ENCODE peak calls at places on chromosomes 1 and 21, in seven cellular contexts. Q, O, V, T, N, W and P are unnamed samples. For H3K4me1, the result is how much of the 10 kb centered on the place peaks cover.

GRCh38 chr1:52281518-52281917 is 84.5 kb downstream of the CC2D1B start:
- DNase-seq in T (no peak), O (no peak), N (peak), Q (no peak), V (no peak), W (no peak), P (no peak)

GRCh38 chr1:32759521-32759980 is 57.0 kb upstream of the SYNC start:
- DNase-seq in W (no peak), T (no peak), N (peak), O (peak), Q (no peak), V (no peak), P (no peak)

GRCh38 chr1:89047734-89048133 is 17.3 kb downstream of the GBP1 start:
- DNase-seq in W (no peak), T (no peak), O (no peak), Q (no peak), N (no peak), V (no peak), P (no peak)

GRCh38 chr1:117105003-117105402 is 16.5 kb downstream of the TRIM45 start:
- DNase-seq in Q (no peak), V (no peak), W (no peak), N (no peak), T (no peak), O (peak), P (no peak)

GRCh38 chr1:18949689-18950414 is 6.6 kb downstream of the IFFO2 start:
- DNase-seq in O (no peak), Q (no peak), W (no peak), N (peak), T (no peak), V (no peak), P (no peak)

GRCh38 chr1:26290416-26291261 is 10.8 kb downstream of the SH3BGRL3 start:
- DNase-seq in T (no peak), Q (peak), V (peak), O (no peak), N (no peak), W (no peak), P (peak)

GRCh38 chr21:45419162-45419561 is 14.2 kb downstream of the COL18A1 start:
- DNase-seq in O (peak), V (peak), T (no peak), Q (peak), W (no peak), N (no peak), P (no peak)

GRCh38 chr1:154348429-154349076 is 23.2 kb downstream of the ATP8B2 start:
- DNase-seq in Q (no peak), N (no peak), V (peak), O (no peak), T (no peak), W (peak), P (no peak)

GRCh38 chr21:33690874-33691273 is 48.6 kb downstream of the ITSN1 start:
- DNase-seq in W (no peak), Q (no peak), V (no peak), O (no peak), T (no peak), N (no peak), P (no peak)

GRCh38 chr21:14600569-14601308 is 54.6 kb upstream of the SAMSN1 start:
- DNase-seq in N (no peak), Q (no peak), T (no peak), V (no peak), O (no peak), W (no peak), P (no peak)

GRCh38 chr1:56216173-56216572 is 363.2 kb downstream of the PLPP3 start:
- DNase-seq in T (no peak), V (no peak), Q (no peak), O (no peak), W (no peak), N (no peak), P (no peak)

GRCh38 chr1:185593271-185593670 is 140.9 kb upstream of the HMCN1 start:
- DNase-seq in O (no peak), W (no peak), T (no peak), V (no peak), Q (no peak), N (no peak), P (no peak)

GRCh38 chr1:28354121-28354520 is 15.4 kb upstream of the PHACTR4 start:
- DNase-seq in V (no peak), T (no peak), W (no peak), Q (peak), O (no peak), N (no peak), P (no peak)

GRCh38 chr1:203028784-203029553 is 2.7 kb downstream of the PPFIA4 start:
- DNase-seq in T (no peak), O (no peak), N (no peak), Q (no peak), W (no peak), V (no peak), P (peak)

GRCh38 chr1:60149254-60149653 is 75.7 kb upstream of the C1orf87 start:
- DNase-seq in Q (no peak), N (no peak), W (no peak), V (no peak), T (no peak), O (peak), P (peak)

GRCh38 chr1:230328342-230329015 is 97.7 kb downstream of the PGBD5 start:
- DNase-seq in O (no peak), V (no peak), T (no peak), W (no peak), Q (no peak), N (no peak), P (no peak)

GRCh38 chr1:1907098-1907736 is 7.8 kb upstream of the CALML6 start:
- DNase-seq in Q (peak), W (no peak), V (peak), T (no peak), O (peak), N (no peak), P (no peak)

GRCh38 chr1:11738096-11738495 is 2.2 kb downstream of the AGTRAP start:
- DNase-seq in T (no peak), Q (peak), V (no peak), O (no peak), N (no peak), W (no peak), P (no peak)

GRCh38 chr1:8702121-8702520 is 115.3 kb downstream of the RERE start:
- DNase-seq in Q (no peak), W (no peak), T (no peak), V (peak), N (peak), O (peak), P (no peak)

GRCh38 chr1:199404191-199404590 is 623.3 kb upstream of the NR5A2 start:
- DNase-seq in N (no peak), O (no peak), Q (no peak), T (no peak), V (no peak), W (peak), P (no peak)

GRCh38 chr1:50335914-50336313 is 87.3 kb downstream of the DMRTA2 start:
- DNase-seq in N (no peak), Q (no peak), V (no peak), W (no peak), T (no peak), O (no peak), P (no peak)

GRCh38 chr1:234684854-234685253 is 74.9 kb upstream of the IRF2BP2 start:
- DNase-seq in W (no peak), N (no peak), Q (no peak), O (no peak), T (no peak), V (no peak), P (no peak)

GRCh38 chr1:235932090-235932510 is 65.4 kb upstream of the LYST start:
- DNase-seq in W (no peak), N (no peak), V (no peak), Q (peak), O (no peak), T (no peak), P (no peak)

GRCh38 chr1:21175324-21175669 is 1.4 kb downstream of the EIF4G3 start:
- DNase-seq in W (no peak), O (peak), T (no peak), V (no peak), N (no peak), Q (peak), P (peak)

GRCh38 chr1:81574365-81574764 is 226.4 kb upstream of the ADGRL2 start:
- DNase-seq in T (no peak), W (no peak), V (no peak), O (no peak), Q (no peak), N (no peak), P (no peak)

GRCh38 chr1:3017440-3018050 is 3.7 kb upstream of the ACTRT2 start:
- DNase-seq in O (peak), W (no peak), T (no peak), Q (peak), N (no peak), V (no peak), P (no peak)

GRCh38 chr1:240413732-240414131 is 198.2 kb downstream of the GREM2 start:
- DNase-seq in T (no peak), N (no peak), O (no peak), V (no peak), Q (no peak), W (no peak), P (no peak)

GRCh38 chr1:16032388-16033100 is 10.7 kb downstream of the CLCNKA start:
- DNase-seq in N (peak), T (peak), V (no peak), O (peak), Q (peak), W (peak), P (peak)

GRCh38 chr1:59487335-59488031 is 190.6 kb downstream of the FGGY start:
- DNase-seq in W (no peak), Q (no peak), T (no peak), N (no peak), V (no peak), O (no peak), P (no peak)

GRCh38 chr1:65813956-65814355 is 21.3 kb downstream of the PDE4B start:
- DNase-seq in W (no peak), V (no peak), Q (no peak), T (no peak), O (no peak), N (no peak), P (no peak)

GRCh38 chr21:38839683-38840286 is 34.1 kb downstream of the ETS2 start:
- DNase-seq in N (no peak), V (no peak), T (no peak), Q (no peak), W (no peak), O (no peak), P (no peak)

GRCh38 chr1:228793032-228793431 is 57.8 kb downstream of the RHOU start:
- DNase-seq in O (no peak), V (no peak), Q (no peak), N (no peak), T (no peak), W (no peak), P (no peak)

GRCh38 chr1:214396319-214396718 is 115.4 kb downstream of the SMYD2 start:
- DNase-seq in Q (no peak), N (no peak), W (no peak), O (no peak), T (no peak), V (no peak), P (no peak)

GRCh38 chr1:184296466-184297243 is 90.2 kb upstream of the C1orf21 start:
- DNase-seq in Q (peak), N (no peak), T (peak), V (no peak), W (no peak), O (peak), P (peak)

GRCh38 chr1:6113745-6114144 is 66.4 kb downstream of the CHD5 start:
- DNase-seq in V (peak), O (no peak), W (no peak), N (no peak), T (no peak), Q (peak), P (no peak)

GRCh38 chr1:241423541-241424479 is 66.8 kb upstream of the RGS7 start:
- DNase-seq in N (no peak), O (peak), Q (peak), W (no peak), T (no peak), V (peak), P (no peak)

GRCh38 chr21:41054206-41054605 is 113.8 kb upstream of the BACE2 start:
- DNase-seq in Q (no peak), W (no peak), V (no peak), T (no peak), O (no peak), N (no peak), P (no peak)

GRCh38 chr1:94362466-94363058 is 55.6 kb upstream of the ABCD3 start:
- DNase-seq in T (no peak), Q (no peak), V (no peak), O (no peak), W (no peak), N (no peak), P (no peak)

GRCh38 chr1:171563675-171564074 is 58.4 kb upstream of the MYOCOS start:
- DNase-seq in V (no peak), T (no peak), Q (no peak), W (no peak), O (no peak), N (no peak), P (no peak)

GRCh38 chr1:96474985-96475743 is 246.4 kb upstream of the PTBP2 start:
- DNase-seq in O (no peak), V (no peak), W (no peak), Q (no peak), T (no peak), N (no peak), P (no peak)

GRCh38 chr1:205373022-205373421 is 16.3 kb upstream of the KLHDC8A start:
- DNase-seq in O (no peak), V (no peak), Q (no peak), T (no peak), W (no peak), N (no peak), P (no peak)
- H3K4me1 ChIP-seq in O (half or more), V (under half), Q (under half), T (under half), W (under half), N (under half), P (under half)

GRCh38 chr1:174991473-174991872 is 8.3 kb upstream of the CACYBP start:
- DNase-seq in O (no peak), W (no peak), T (no peak), V (no peak), N (no peak), Q (no peak), P (no peak)

GRCh38 chr1:174988986-174989385 is 10.8 kb upstream of the CACYBP start:
- DNase-seq in Q (no peak), O (no peak), V (no peak), T (no peak), N (no peak), W (no peak), P (no peak)

GRCh38 chr1:174988539-174988938 is 11.2 kb upstream of the CACYBP start:
- DNase-seq in N (no peak), V (no peak), Q (no peak), O (no peak), W (no peak), T (no peak), P (no peak)

GRCh38 chr1:174989540-174990181 is 10.1 kb upstream of the CACYBP start:
- DNase-seq in V (peak), N (no peak), O (no peak), T (peak), Q (no peak), W (no peak), P (no peak)

DNA sequence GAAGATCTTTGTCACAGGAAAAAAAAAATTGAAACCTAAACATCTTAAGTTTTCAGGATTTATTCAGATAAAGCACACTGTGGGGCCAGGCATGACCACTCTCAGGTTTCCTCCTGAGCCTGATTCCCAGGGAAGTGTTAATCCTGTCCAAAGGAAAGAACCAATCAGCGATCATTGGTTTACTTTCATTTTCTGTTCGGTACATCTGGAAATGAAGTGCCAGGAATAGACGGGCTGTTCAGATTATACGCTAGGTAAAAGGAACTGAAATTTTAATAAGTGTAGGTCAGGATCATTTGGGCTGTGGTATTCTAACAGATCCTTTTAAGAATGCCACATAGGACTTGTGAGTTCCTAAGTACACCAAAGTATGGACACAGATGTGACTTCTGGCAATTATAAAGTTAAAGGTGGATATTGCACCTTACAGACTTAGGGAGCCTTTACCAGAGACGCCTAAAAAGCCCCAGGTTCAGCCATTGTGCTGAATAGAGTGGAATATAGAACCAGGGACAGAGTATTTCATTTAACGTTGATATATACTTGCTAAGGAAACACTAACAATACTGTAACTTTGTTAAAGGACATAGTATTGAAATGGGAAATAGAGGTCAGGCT is 9.3 kb upstream of the CACYBP start:
- DNase-seq in O (peak), T (no peak), V (no peak), Q (no peak), W (no peak), N (peak), P (no peak)
- TF ChIP-seq POLR2A in O (no peak), T (no peak), V (peak), Q (no peak), W (no peak), N (no peak), P (no peak)

GRCh38 chr1:169484683-169485426 is 889 bp downstream of the SLC19A2 start:
- DNase-seq in V (no peak), O (peak), Q (no peak), N (peak), T (peak), W (no peak), P (peak)

GRCh38 chr1:169483500-169483966 is 2.2 kb downstream of the SLC19A2 start:
- DNase-seq in Q (no peak), O (peak), N (peak), V (no peak), T (no peak), W (peak), P (peak)

GRCh38 chr1:169485427-169486280 is at the start of gene SLC19A2:
- DNase-seq in Q (peak), V (peak), O (peak), N (peak), W (peak), T (peak), P (peak)

GRCh38 chr1:169486281-169486904 is 649 bp upstream of the SLC19A2 start:
- DNase-seq in O (no peak), W (no peak), T (no peak), V (no peak), N (no peak), Q (no peak), P (no peak)

DNA sequence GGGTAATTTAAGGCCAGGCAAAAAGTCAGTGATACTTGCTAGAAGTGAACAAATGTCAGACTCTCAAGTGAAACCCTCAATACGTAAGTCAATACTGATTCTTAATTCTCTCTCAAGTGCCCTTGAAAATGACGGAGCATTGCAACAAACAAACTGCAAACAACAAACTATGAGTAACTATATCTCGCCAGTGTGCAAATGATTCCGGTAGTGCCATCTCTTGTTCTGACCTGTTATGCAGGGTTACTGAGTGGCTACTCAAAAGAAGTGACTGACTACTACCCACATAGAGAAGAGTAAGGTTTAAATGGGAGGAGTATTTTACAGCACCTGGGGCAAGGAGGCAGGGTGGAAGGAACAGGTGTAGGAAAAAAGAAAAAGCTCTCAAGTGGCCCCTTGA is 1.6 kb downstream of the SLC19A2 start:
- DNase-seq in O (no peak), N (no peak), W (no peak), T (no peak), V (no peak), Q (no peak), P (no peak)
- H3K4me1 ChIP-seq in O (half or more), N (half or more), W (under half), T (under half), V (under half), Q (under half), P (under half)

GRCh38 chr1:237041795-237042466 is at the start of gene RYR2:
- DNase-seq in T (no peak), O (peak), W (no peak), V (peak), Q (no peak), N (no peak), P (no peak)
- TF ChIP-seq POLR2A in T (no peak), O (no peak), W (no peak), V (no peak), Q (no peak), N (no peak), P (no peak)

GRCh38 chr1:72693899-72694298 is 411.6 kb upstream of the NEGR1 start:
- DNase-seq in N (no peak), Q (no peak), W (no peak), T (no peak), O (no peak), V (no peak), P (no peak)
- H3K4me1 ChIP-seq in N (under half), Q (under half), W (under half), T (under half), O (under half), V (under half), P (under half)

GRCh38 chr1:46673749-46674182 is 2.1 kb downstream of the TEX38 start:
- DNase-seq in W (peak), V (no peak), O (no peak), N (no peak), T (no peak), Q (no peak), P (no peak)
- TF ChIP-seq POLR2A in W (no peak), V (no peak), O (no peak), N (no peak), T (no peak), Q (no peak), P (no peak)